ENCODE peak calls at places on chromosome 19, in ten cellular contexts. J is lower leg skin, G is neural progenitor cell, I is glutamatergic neuron, S is stomach, N is dorsolateral prefrontal cortex, L is body of pancreas, U is thyroid gland, R is endothelial cell, V is mucosa of descending colon. K is an unnamed sample.

GRCh38 chr19:22526661-22527272 is 104.6 kb upstream of the ZNF98 start:
- DNase-seq in J (no peak), G (no peak), I (no peak), S (no peak), N (no peak), L (peak), U (no peak), R (no peak), V (no peak), K (no peak)

GRCh38 chr19:30686911-30687566 is 314.9 kb downstream of the ZNF536 start:
- DNase-seq in J (no peak), G (no peak), I (no peak), S (no peak), N (no peak), L (no peak), U (no peak), R (no peak), V (no peak), K (no peak)

GRCh38 chr19:47391510-47392223 is 27.7 kb downstream of the MEIS3 start:
- DNase-seq in J (peak), G (peak), I (peak), S (peak), N (peak), L (peak), U (peak), R (peak), V (peak), K (no peak)

GRCh38 chr19:16886305-16886880 is 2.4 kb upstream of the F2RL3 start:
- DNase-seq in J (peak), G (no peak), I (no peak), S (no peak), N (no peak), L (peak), U (peak), R (no peak), V (no peak), K (no peak)

GRCh38 chr19:51690359-51691121 is 2.6 kb upstream of the SPACA6 start:
- DNase-seq in J (peak), G (peak), I (peak), S (peak), N (peak), L (peak), U (peak), R (peak), V (peak), K (no peak)

GRCh38 chr19:7494416-7495098 is 5.7 kb upstream of the PEX11G start:
- DNase-seq in J (no peak), G (peak), I (peak), S (peak), N (peak), L (peak), U (no peak), R (no peak), V (no peak), K (no peak)

GRCh38 chr19:41860419-41861097 is 503 bp downstream of the RPS19 start:
- DNase-seq in J (peak), G (peak), I (no peak), S (no peak), N (no peak), L (no peak), U (no peak), R (no peak), V (no peak), K (no peak)

GRCh38 chr19:56671613-56671994 is at the start of gene ZNF835:
- DNase-seq in J (peak), G (no peak), I (peak), S (peak), N (peak), L (peak), U (peak), R (no peak), V (peak), K (peak)

GRCh38 chr19:8081569-8082550 is 29.3 kb downstream of the CCL25 start:
- DNase-seq in J (no peak), G (no peak), I (no peak), S (no peak), N (no peak), L (no peak), U (no peak), R (no peak), V (no peak), K (no peak)

GRCh38 chr19:29666634-29667389 is 1.6 kb downstream of the PLEKHF1 start:
- DNase-seq in J (peak), G (peak), I (no peak), S (peak), N (no peak), L (peak), U (peak), R (peak), V (no peak), K (no peak)

GRCh38 chr19:56217039-56217949 is 15.2 kb downstream of the ZSCAN5C start:
- DNase-seq in J (peak), G (peak), I (peak), S (no peak), N (no peak), L (peak), U (peak), R (peak), V (peak), K (no peak)

GRCh38 chr19:32322541-32322940 is 22.9 kb upstream of the ZNF507 start:
- DNase-seq in J (no peak), G (no peak), I (no peak), S (no peak), N (no peak), L (no peak), U (no peak), R (no peak), V (no peak), K (no peak)

GRCh38 chr19:48659768-48660167 is 13.0 kb downstream of the NTN5 start:
- DNase-seq in J (no peak), G (no peak), I (no peak), S (no peak), N (no peak), L (no peak), U (no peak), R (no peak), V (no peak), K (no peak)

GRCh38 chr19:54459282-54460229 is 4.0 kb downstream of the LENG9 start:
- DNase-seq in J (no peak), G (no peak), I (no peak), S (no peak), N (no peak), L (peak), U (no peak), R (no peak), V (no peak), K (no peak)

GRCh38 chr19:2167896-2168618 is 4.3 kb downstream of the DOT1L start:
- DNase-seq in J (peak), G (no peak), I (no peak), S (peak), N (no peak), L (peak), U (peak), R (no peak), V (peak), K (no peak)

GRCh38 chr19:39771751-39772150 is 6.9 kb upstream of the LEUTX start:
- DNase-seq in J (no peak), G (no peak), I (no peak), S (no peak), N (no peak), L (no peak), U (no peak), R (no peak), V (no peak), K (no peak)

GRCh38 chr19:45785781-45786532 is 3.7 kb upstream of the DMPK start:
- DNase-seq in J (no peak), G (no peak), I (no peak), S (no peak), N (no peak), L (no peak), U (no peak), R (no peak), V (no peak), K (no peak)

GRCh38 chr19:45791744-45792481 is 732 bp downstream of the DMWD start:
- DNase-seq in J (no peak), G (no peak), I (no peak), S (no peak), N (no peak), L (no peak), U (no peak), R (no peak), V (no peak), K (no peak)

GRCh38 chr19:45786533-45786894 is 4.2 kb upstream of the DMPK start:
- DNase-seq in J (no peak), G (peak), I (no peak), S (no peak), N (no peak), L (no peak), U (no peak), R (no peak), V (no peak), K (no peak)

GRCh38 chr19:45790942-45791341 is 1.7 kb downstream of the DMWD start:
- DNase-seq in J (no peak), G (no peak), I (no peak), S (no peak), N (no peak), L (no peak), U (no peak), R (no peak), V (no peak), K (no peak)

DNA sequence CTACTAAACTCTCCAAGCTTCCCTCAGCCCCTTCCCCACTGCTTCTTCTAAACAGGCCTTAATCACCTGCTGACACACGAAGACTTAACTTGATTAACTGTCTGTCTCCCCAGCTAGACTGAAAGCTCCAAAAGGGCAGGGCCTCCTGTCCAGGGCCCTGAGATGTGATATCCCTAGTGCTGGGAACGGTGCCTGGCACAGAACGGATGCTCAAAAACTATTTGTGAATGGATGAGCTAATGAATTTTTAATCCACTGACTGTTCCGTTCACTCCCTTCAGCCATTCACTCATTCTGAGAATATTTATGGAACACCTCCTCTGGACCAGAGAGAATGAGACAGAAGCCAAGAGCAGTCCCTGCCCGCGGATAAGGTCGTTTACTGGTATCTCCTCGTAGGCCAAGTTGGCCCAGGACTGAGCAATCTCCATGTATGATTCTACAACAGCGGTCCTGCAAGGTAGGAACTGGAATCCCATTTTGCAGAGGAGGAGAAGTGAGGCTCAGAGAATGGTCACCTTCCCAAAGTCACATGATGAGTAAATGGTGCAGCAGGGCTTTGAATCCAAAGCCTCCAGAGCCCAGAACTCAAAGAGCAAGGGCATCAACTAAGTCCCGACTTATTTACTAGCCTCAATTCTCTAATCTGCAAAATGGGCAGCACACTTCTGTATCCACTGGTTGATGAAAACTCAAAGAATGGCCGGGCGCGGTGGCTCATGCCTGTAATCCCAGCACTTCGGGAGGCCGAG is 3.4 kb downstream of the DMWD start:
- DNase-seq in J (no peak), G (no peak), I (no peak), S (no peak), N (no peak), L (no peak), U (no peak), R (no peak), V (no peak), K (no peak)
- TF ChIP-seq CTCF in J (no peak), G (no peak), I (no peak), S (no peak), N (no peak), L (no peak), U (no peak), R (no peak), V (no peak), K (no peak)

GRCh38 chr19:13883665-13884064 is 6.7 kb downstream of the NANOS3 start:
- DNase-seq in J (no peak), G (no peak), I (no peak), S (no peak), N (no peak), L (no peak), U (no peak), R (no peak), V (no peak), K (no peak)
- TF ChIP-seq CTCF in J (no peak), G (peak), I (peak), S (no peak), N (no peak), L (peak), U (no peak), R (no peak), V (no peak), K (peak)

GRCh38 chr19:10654610-10655456 is 687 bp downstream of the ILF3 start:
- DNase-seq in J (peak), G (peak), I (peak), S (peak), N (peak), L (peak), U (peak), R (peak), V (peak), K (no peak)

GRCh38 chr19:10651821-10652220 is 2.3 kb upstream of the ILF3 start:
- DNase-seq in J (no peak), G (no peak), I (no peak), S (no peak), N (no peak), L (no peak), U (no peak), R (no peak), V (no peak), K (no peak)

GRCh38 chr19:10653482-10653731 is 739 bp upstream of the ILF3 start:
- DNase-seq in J (no peak), G (no peak), I (no peak), S (no peak), N (no peak), L (no peak), U (no peak), R (no peak), V (no peak), K (no peak)

GRCh38 chr19:10653732-10654609 is at the start of gene ILF3:
- DNase-seq in J (peak), G (peak), I (peak), S (peak), N (peak), L (peak), U (peak), R (peak), V (peak), K (peak)

GRCh38 chr19:10655457-10656312 is 1.5 kb downstream of the ILF3 start:
- DNase-seq in J (no peak), G (peak), I (peak), S (no peak), N (no peak), L (peak), U (no peak), R (peak), V (peak), K (no peak)
- TF ChIP-seq CTCF in J (no peak), G (no peak), I (no peak), S (no peak), N (no peak), L (no peak), U (no peak), R (no peak), V (no peak), K (no peak)

DNA sequence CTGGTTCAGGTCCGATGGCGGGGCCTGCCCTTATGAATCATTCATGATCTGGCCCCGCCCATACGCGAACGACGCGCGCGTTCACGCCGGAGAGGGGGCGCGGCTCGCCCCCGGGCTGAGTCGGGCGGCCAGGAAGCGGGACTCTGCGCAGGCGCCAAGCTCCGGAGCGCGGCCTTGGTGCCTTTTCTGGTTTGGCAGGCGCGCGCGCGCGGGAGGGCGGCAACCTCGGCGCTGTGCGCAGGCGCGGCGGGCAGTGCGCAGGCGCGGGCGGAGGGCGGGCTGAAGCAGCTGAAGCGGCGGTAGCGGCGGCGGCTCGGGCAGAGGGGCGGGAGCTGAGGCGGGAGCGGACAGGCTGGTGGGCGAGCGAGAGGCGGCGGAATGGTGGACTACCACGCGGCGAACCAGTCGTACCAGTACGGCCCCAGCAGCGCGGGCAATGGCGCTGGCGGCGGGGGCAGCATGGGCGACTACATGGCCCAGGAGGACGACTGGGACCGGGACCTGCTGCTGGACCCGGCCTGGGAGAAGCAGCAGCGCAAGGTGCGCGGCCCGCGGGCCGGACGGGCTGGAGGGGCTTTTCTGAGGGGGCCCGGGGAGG is at the start of gene ACTN4:
- DNase-seq in J (peak), G (peak), I (peak), S (peak), N (peak), L (peak), U (peak), R (peak), V (peak), K (peak)
- TF ChIP-seq CTCF in J (no peak), G (no peak), I (no peak), S (no peak), N (no peak), L (no peak), U (no peak), R (no peak), V (no peak), K (no peak)